ENCODE peak calls at places on chromosome 9, in six cellular contexts. B is GM04503; N is Kasumi-1; E is activated naive CD8-positive, alpha-beta T cell treated with anti-CD3 and anti-CD28 coated beads, Interleukin-2, amount 50 U/mL, for 24 hours; J is WTC11; S is OCI-M1. T is an unnamed sample.

GRCh38 chr9:114989600-114990410 is 59.4 kb upstream of the TNFSF8 start:
- DNase-seq in B (no peak), N (no peak), E (peak), J (no peak), S (no peak), T (no peak)

GRCh38 chr9:20236676-20237075 is 385.6 kb downstream of the MLLT3 start:
- DNase-seq in B (no peak), N (no peak), E (no peak), J (no peak), S (no peak), T (no peak)

GRCh38 chr9:89606049-89606481 is 1.3 kb downstream of the GADD45G start:
- DNase-seq in B (no peak), N (no peak), E (peak), J (peak), S (peak), T (peak)

GRCh38 chr9:30758726-30759446 is 1625.6 kb upstream of the ACO1 start:
- DNase-seq in B (no peak), N (no peak), E (no peak), J (no peak), S (no peak), T (no peak)

GRCh38 chr9:136086213-136086881 is 8.7 kb downstream of the NACC2 start:
- DNase-seq in B (no peak), N (no peak), E (no peak), J (peak), S (no peak), T (no peak)

GRCh38 chr9:115691686-115692085 is 461.9 kb upstream of the PAPPA start:
- DNase-seq in B (peak), N (no peak), E (no peak), J (no peak), S (no peak), T (no peak)

GRCh38 chr9:133532937-133533668 is 1.4 kb upstream of the ADAMTSL2 start:
- DNase-seq in B (no peak), N (peak), E (peak), J (peak), S (peak), T (peak)

GRCh38 chr9:133889498-133890301 is 102.4 kb downstream of the VAV2 start:
- DNase-seq in B (no peak), N (no peak), E (no peak), J (no peak), S (no peak), T (peak)

GRCh38 chr9:133132174-133132573 is 11.1 kb upstream of the RALGDS start:
- DNase-seq in B (no peak), N (no peak), E (no peak), J (no peak), S (no peak), T (no peak)

GRCh38 chr9:125271081-125271480 is 9.5 kb downstream of the GAPVD1 start:
- DNase-seq in B (no peak), N (no peak), E (no peak), J (no peak), S (no peak), T (no peak)

GRCh38 chr9:115369322-115369957 is 251.5 kb upstream of the TNC start:
- DNase-seq in B (peak), N (no peak), E (no peak), J (no peak), S (peak), T (peak)

GRCh38 chr9:4489919-4490704 is at the start of gene SLC1A1:
- DNase-seq in B (peak), N (peak), E (peak), J (peak), S (no peak), T (peak)

T was measured in A673.